ENCODE peak calls at places on chromosomes 11 and 22, in five cellular contexts. W is HCT116, V is testis, B is body of pancreas, O is uterus. G is an unnamed sample.

GRCh38 chr22:19522190-19522880 is 1.9 kb downstream of the CLDN5 start:
- DNase-seq in W (no peak), V (no peak), B (no peak), O (no peak), G (no peak)

GRCh38 chr11:111815489-111815888 is 49.3 kb upstream of the PPP2R1B start:
- DNase-seq in W (no peak), V (no peak), B (no peak), O (no peak), G (no peak)

GRCh38 chr11:77140231-77140959 is 12.3 kb downstream of the MYO7A start:
- DNase-seq in W (no peak), V (peak; percentile 86), B (peak; percentile 82), O (peak; percentile 50), G (no peak)

GRCh38 chr22:50683994-50684371 is 11.4 kb downstream of the SHANK3 start:
- DNase-seq in W (no peak), V (peak; percentile 12), B (no peak), O (no peak), G (no peak)

GRCh38 chr11:86040919-86041318 is 28.0 kb downstream of the PICALM start:
- DNase-seq in W (no peak), V (no peak), B (no peak), O (no peak), G (no peak)

GRCh38 chr22:27292542-27293298 is 508.8 kb downstream of the MN1 start:
- DNase-seq in W (no peak), V (no peak), B (no peak), O (no peak), G (no peak)

GRCh38 chr11:126392638-126393023 is 37.1 kb downstream of the ST3GAL4 start:
- DNase-seq in W (no peak), V (peak; percentile 71), B (no peak), O (no peak), G (no peak)

GRCh38 chr11:46308632-46309419 is 31.4 kb downstream of the CREB3L1 start:
- DNase-seq in W (peak; percentile 48), V (peak; percentile 89), B (peak; percentile 73), O (peak; percentile 83), G (peak; percentile 69)

GRCh38 chr11:128678017-128678416 is 15.9 kb upstream of the FLI1 start:
- DNase-seq in W (no peak), V (no peak), B (no peak), O (no peak), G (no peak)

GRCh38 chr22:50674606-50675552 is 2.3 kb downstream of the SHANK3 start:
- DNase-seq in W (peak; percentile 61), V (no peak), B (peak; percentile 64), O (no peak), G (peak; percentile 65)

GRCh38 chr11:96215826-96216225 is 127.2 kb downstream of the MAML2 start:
- DNase-seq in W (no peak), V (no peak), B (no peak), O (no peak), G (no peak)

GRCh38 chr22:33513388-33514336 is 406.6 kb downstream of the LARGE1 start:
- DNase-seq in W (no peak), V (no peak), B (no peak), O (no peak), G (no peak)

GRCh38 chr11:5550440-5551095 is 2.2 kb upstream of the OR52H1 start:
- DNase-seq in W (peak; percentile 54), V (no peak), B (no peak), O (no peak), G (no peak)

GRCh38 chr11:71248656-71249055 is 3.7 kb downstream of the SHANK2 start:
- DNase-seq in W (no peak), V (no peak), B (no peak), O (no peak), G (no peak)

GRCh38 chr11:43955381-43956118 is 13.1 kb downstream of the C11orf96 start:
- DNase-seq in W (no peak), V (no peak), B (no peak), O (peak; percentile 31), G (no peak)

GRCh38 chr11:11022126-11022730 is 164.4 kb upstream of the ZBED5 start:
- DNase-seq in W (peak; percentile 12), V (no peak), B (no peak), O (no peak), G (no peak)

GRCh38 chr22:41106122-41106968 is 14.0 kb downstream of the EP300 start:
- DNase-seq in W (no peak), V (no peak), B (no peak), O (no peak), G (no peak)

GRCh38 chr11:124894606-124895430 is 2.8 kb downstream of the ROBO4 start:
- DNase-seq in W (no peak), V (no peak), B (no peak), O (no peak), G (no peak)
- H3K4me3 ChIP-seq in W (no peak overlapping the region), V (no peak overlapping the region), B (no peak overlapping the region), O (no peak overlapping the region), G (no peak overlapping the region)

DNA sequence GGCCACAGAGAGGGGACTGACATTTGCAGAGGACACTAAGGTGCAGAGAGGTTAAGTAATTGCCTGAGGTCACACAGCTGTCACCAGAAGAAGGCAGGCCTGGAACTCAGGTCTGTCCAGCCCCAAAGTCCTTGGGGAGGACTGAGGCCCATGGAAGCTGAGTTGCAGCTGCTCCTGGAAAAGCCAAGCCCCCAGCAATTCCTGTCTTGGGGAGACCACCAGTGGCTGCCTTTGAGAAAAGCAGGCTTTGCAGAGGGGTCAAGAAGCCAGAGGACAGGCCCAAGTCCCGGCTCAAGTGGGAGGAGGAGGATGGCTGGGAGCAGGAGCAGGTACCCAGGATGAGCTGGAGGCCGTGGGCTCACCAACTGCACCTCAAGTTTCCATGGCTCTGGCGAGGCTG is 3.4 kb downstream of the NFAM1 start:
- DNase-seq in W (no peak), V (no peak), B (no peak), O (no peak), G (no peak)
- H3K27ac ChIP-seq in W (no peak overlapping the region), V (no peak overlapping the region), B (no peak overlapping the region), O (no peak overlapping the region), G (no peak overlapping the region)

DNA sequence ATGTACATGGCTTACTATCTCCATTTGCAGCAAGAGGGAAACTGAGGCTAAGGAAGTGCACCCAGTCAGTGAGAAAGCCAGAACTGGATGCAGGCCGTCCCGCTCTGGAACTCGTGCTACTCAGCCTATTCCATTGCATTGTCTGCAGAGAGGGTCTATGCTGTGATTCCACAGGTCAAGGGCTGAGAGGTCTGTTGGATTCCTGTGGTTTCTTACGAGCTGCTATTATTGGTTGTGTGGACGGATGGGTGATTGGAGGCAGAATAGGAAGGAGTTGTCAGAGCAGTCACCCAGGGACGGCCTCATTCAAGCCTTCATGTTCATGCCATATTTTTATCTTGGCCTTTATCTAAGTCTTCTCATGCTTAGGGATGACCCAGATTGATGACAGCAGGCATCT is 33.4 kb downstream of the SCGB1A1 start:
- DNase-seq in W (no peak), V (no peak), B (no peak), O (no peak), G (no peak)
- TF ChIP-seq POLR2A in W (no peak), V (no peak), B (no peak), O (no peak), G (no peak)

GRCh38 chr11:6629573-6629891 is 10.3 kb upstream of the TPP1 start:
- DNase-seq in W (no peak), V (no peak), B (no peak), O (no peak), G (no peak)

GRCh38 chr11:6632116-6633073 is 13.2 kb upstream of the TPP1 start:
- DNase-seq in W (no peak), V (no peak), B (peak; percentile 11), O (no peak), G (no peak)

GRCh38 chr11:6629892-6630631 is 10.8 kb upstream of the TPP1 start:
- DNase-seq in W (no peak), V (peak; percentile 64), B (peak; percentile 50), O (no peak), G (no peak)

GRCh38 chr11:6631356-6631890 is 12.2 kb upstream of the TPP1 start:
- DNase-seq in W (no peak), V (no peak), B (no peak), O (no peak), G (no peak)

GRCh38 chr11:6630632-6631291 is 11.5 kb upstream of the TPP1 start:
- DNase-seq in W (no peak), V (no peak), B (no peak), O (peak; percentile 14), G (no peak)
- H3K4me3 ChIP-seq in W (no peak overlapping the region), V (peak overlapping the region; percentile 58), B (peak overlapping the region; percentile 9), O (no peak overlapping the region), G (peak overlapping the region; percentile 16)

DNA sequence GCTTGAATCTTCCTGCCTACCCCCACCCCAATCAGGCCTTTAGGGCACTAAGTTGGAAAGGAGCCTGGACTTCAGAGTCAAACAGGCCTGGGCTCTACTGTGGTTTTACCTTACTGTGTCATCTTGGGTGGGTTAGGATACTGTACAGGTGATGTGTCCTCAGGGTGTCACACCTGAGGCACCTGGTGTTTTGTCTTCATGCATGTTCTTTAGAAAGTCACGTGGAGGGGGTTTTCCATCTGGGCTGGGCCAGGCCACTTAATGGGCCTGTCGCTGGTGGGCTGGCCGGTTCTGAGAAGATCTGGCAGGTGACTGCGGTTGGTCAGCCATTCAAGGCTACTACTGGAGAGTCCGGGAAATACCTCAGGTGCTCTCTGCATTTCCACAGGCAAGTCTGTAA is 92.6 kb downstream of the SWAP70 start:
- DNase-seq in W (no peak), V (no peak), B (no peak), O (no peak), G (no peak)
- H3K27ac ChIP-seq in W (no peak overlapping the region), V (no peak overlapping the region), B (no peak overlapping the region), O (peak overlapping the region; percentile 15), G (no peak overlapping the region)

GRCh38 chr11:16381177-16381576 is 24.8 kb upstream of the SOX6 start:
- DNase-seq in W (no peak), V (no peak), B (no peak), O (no peak), G (no peak)

GRCh38 chr11:16382638-16383380 is 26.5 kb upstream of the SOX6 start:
- DNase-seq in W (no peak), V (no peak), B (no peak), O (no peak), G (no peak)

GRCh38 chr11:16385099-16385498 is 28.8 kb upstream of the SOX6 start:
- DNase-seq in W (no peak), V (no peak), B (no peak), O (no peak), G (no peak)

DNA sequence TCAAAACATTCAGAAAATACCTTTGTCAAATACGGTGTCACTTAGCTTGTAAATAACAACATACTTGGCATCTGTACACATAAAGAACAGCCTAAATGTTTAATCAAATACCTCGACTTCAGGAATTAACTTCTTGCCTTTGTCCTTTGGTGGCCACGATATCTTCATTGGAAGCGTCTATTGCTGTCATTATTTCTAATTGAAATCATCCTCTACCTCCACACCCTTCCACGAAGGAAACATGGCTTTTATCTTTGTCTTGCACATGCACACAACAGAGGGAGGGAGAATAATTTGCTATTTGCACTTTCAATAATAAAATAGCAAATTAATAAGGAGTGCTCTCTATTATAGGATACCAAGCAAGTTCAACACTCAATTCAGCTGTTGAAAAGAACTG is 25.8 kb upstream of the SOX6 start:
- DNase-seq in W (no peak), V (no peak), B (no peak), O (no peak), G (no peak)
- TF ChIP-seq POLR2A in W (no peak), V (no peak), B (no peak), O (no peak), G (no peak)

DNA sequence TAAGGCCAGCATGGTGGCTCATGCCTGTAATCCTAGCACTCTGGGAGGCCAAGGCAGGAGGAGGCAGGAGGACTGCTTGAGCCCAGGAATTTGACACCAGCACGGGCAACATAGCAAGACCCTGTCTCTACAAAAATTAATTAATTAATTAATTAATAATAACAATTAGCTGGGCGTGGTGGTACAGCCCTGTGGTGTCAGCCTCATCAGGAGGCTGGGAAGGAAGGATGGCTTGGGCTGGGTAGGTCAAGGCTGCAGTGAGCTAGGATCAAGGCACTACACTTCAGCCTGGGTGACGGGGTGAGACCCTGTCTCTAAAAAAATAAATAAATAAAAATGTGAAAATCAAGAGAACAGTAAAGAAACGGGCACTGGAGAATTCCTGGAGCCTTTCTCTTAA is 1.3 kb downstream of the ARFGAP3 start:
- DNase-seq in W (no peak), V (no peak), B (no peak), O (no peak), G (no peak)
- H3K4me3 ChIP-seq in W (peak overlapping the region; percentile 83), V (peak overlapping the region; percentile 85), B (peak overlapping the region; percentile 63), O (peak overlapping the region; percentile 71), G (peak overlapping the region; percentile 79)